ENCODE peak calls at places on chromosomes 12 and 14, in eight cellular contexts. V is MM.1S; L is HCT116; Y is body of pancreas; A is right atrium auricular region; W is pancreas; X is CD8-positive, alpha-beta T cell; T is lung. F is an unnamed sample. For H3K4me1, the result is how much of the 10 kb centered on the place peaks cover.

GRCh38 chr14:93980464-93981201 is 4.3 kb upstream of the ASB2 start:
- DNase-seq in V (no peak), W (no peak), T (no peak), A (peak), X (no peak), L (no peak), Y (no peak), F (no peak)

GRCh38 chr12:9094512-9095206 is 21.1 kb downstream of the A2M start:
- DNase-seq in V (no peak), A (no peak), T (no peak), X (no peak), Y (no peak), L (no peak), W (no peak), F (no peak)

GRCh38 chr14:99677231-99677891 is 6.7 kb upstream of the CYP46A1 start:
- DNase-seq in X (no peak), A (no peak), L (no peak), W (no peak), V (no peak), T (peak), Y (no peak), F (no peak)

GRCh38 chr14:106518054-106518943 is 991.9 kb downstream of the TMEM121 start:
- DNase-seq in W (peak), T (peak), Y (peak), X (peak), A (no peak), V (peak), L (no peak), F (peak)

GRCh38 chr12:57845478-57846284 is 848 bp downstream of the CTDSP2 start:
- DNase-seq in A (peak), W (peak), X (peak), L (no peak), Y (peak), T (peak), V (peak), F (peak)

GRCh38 chr12:2806700-2807099 is 5.8 kb upstream of the ITFG2 start:
- DNase-seq in L (no peak), A (no peak), T (no peak), V (no peak), Y (no peak), W (no peak), X (no peak), F (no peak)

GRCh38 chr12:101485015-101485414 is 9.9 kb downstream of the SPIC start:
- DNase-seq in T (no peak), A (no peak), V (no peak), Y (no peak), X (no peak), W (no peak), L (no peak), F (no peak)

GRCh38 chr12:67069451-67070306 is 199.5 kb upstream of the CAND1 start:
- DNase-seq in Y (peak), V (peak), L (no peak), T (peak), W (peak), X (no peak), A (no peak), F (peak)

GRCh38 chr12:121430821-121431415 is 31.0 kb downstream of the RNF34 start:
- DNase-seq in Y (no peak), W (no peak), X (no peak), A (no peak), L (no peak), T (no peak), V (no peak), F (no peak)

GRCh38 chr14:77007339-77007974 is 21.1 kb downstream of the IRF2BPL start:
- DNase-seq in V (no peak), A (no peak), T (no peak), X (no peak), W (no peak), L (no peak), Y (peak), F (no peak)
- H3K4me1 ChIP-seq in V (under half), A (under half), T (under half), X (under half), W (half or more), L (half or more), Y (half or more), F (under half)

GRCh38 chr14:53108292-53108937 is 44.7 kb downstream of the DDHD1 start:
- DNase-seq in X (no peak), L (no peak), W (no peak), A (no peak), Y (no peak), T (no peak), V (no peak), F (no peak)

GRCh38 chr14:53110103-53110502 is 43.0 kb downstream of the DDHD1 start:
- DNase-seq in T (no peak), Y (no peak), L (no peak), W (no peak), X (no peak), A (no peak), V (no peak), F (no peak)

GRCh38 chr14:53106768-53107167 is 46.4 kb downstream of the DDHD1 start:
- DNase-seq in W (no peak), X (no peak), A (no peak), L (no peak), Y (no peak), T (no peak), V (no peak), F (no peak)

GRCh38 chr14:53109688-53110041 is 43.5 kb downstream of the DDHD1 start:
- DNase-seq in V (no peak), W (no peak), L (no peak), T (no peak), X (no peak), A (no peak), Y (no peak), F (no peak)

GRCh38 chr14:53109028-53109687 is 44.0 kb downstream of the DDHD1 start:
- DNase-seq in L (no peak), Y (no peak), X (no peak), W (no peak), V (peak), T (no peak), A (no peak), F (peak)
- H3K4me3 ChIP-seq in L (no peak), Y (no peak), X (peak), W (no peak), V (peak), T (no peak), A (no peak), F (no peak)

DNA sequence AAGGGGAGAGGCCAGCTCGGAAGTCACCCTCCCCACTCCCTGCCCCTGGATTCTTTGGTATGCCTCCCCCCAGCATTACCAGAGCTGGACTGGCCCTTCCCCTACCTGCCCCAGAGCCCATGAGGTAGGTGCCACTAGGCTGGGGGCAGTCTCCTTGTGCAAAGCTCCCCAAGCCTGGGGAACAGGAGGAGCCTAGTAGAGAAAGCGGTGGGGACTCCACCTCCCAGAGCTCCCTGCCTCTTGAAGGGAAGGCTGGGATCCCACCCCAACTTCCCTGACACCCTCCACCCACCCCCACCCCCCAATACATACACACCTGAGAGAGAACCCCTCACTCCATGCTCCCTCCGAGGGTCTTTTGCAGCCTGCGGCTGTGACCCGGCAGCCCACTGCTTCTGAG is 30.4 kb downstream of the FIGNL2 start:
- DNase-seq in V (no peak), X (no peak), A (no peak), Y (no peak), L (no peak), W (no peak), T (no peak), F (no peak)
- H3K27ac ChIP-seq in V (no peak), X (no peak), A (no peak), Y (no peak), L (no peak), W (no peak), T (no peak), F (no peak)

DNA sequence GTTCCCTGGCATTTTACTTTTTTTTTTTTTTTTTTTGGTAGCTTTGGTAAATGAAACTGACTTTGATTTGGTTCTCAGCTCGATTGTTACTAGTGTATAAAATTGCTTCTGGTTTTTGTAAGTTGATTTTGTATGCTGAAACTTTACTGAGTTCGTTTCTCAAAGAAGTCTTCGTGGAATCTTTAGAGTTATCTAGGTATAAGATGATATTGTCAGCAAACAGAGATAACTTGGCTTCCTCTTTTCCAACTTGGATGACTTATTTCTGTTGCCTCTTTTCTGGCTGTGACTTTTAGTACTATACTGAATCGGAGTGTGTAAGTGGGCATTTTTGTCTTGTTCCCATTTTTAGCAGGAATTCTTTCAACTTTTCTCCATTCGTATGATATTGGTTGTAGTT is 28.1 kb downstream of the USP15 start:
- DNase-seq in T (no peak), L (no peak), A (no peak), Y (no peak), X (no peak), V (no peak), W (no peak), F (no peak)
- H3K4me1 ChIP-seq in T (under half), L (under half), A (under half), Y (under half), X (under half), V (under half), W (under half), F (under half)

GRCh38 chr12:93990832-93991748 is 157.3 kb upstream of the PLXNC1 start:
- DNase-seq in V (no peak), L (no peak), A (peak), W (no peak), X (no peak), T (no peak), Y (peak), F (peak)
- H3K4me3 ChIP-seq in V (no peak), L (no peak), A (no peak), W (no peak), X (no peak), T (no peak), Y (no peak), F (no peak)